ENCODE peak calls at places on chromosome 14, in four cellular contexts. K is mesenchymal stem cell, I is H1, R is IMR-90. S is an unnamed sample.

GRCh38 chr14:98185036-98185435 is 1087.0 kb downstream of the BCL11B start:
- DNase-seq in K (no peak), I (no peak), R (no peak), S (no peak)

GRCh38 chr14:36553650-36554260 is 28.7 kb downstream of the NKX2-8 start:
- DNase-seq in K (peak), I (no peak), R (peak), S (peak)

GRCh38 chr14:31261859-31262739 is 54.5 kb upstream of the HECTD1 start:
- DNase-seq in K (peak), I (no peak), R (peak), S (peak)

GRCh38 chr14:89965839-89966238 is 10.1 kb downstream of the TDP1 start:
- DNase-seq in K (no peak), I (no peak), R (peak), S (no peak)

GRCh38 chr14:68978550-68978911 is 571 bp downstream of the ACTN1 start:
- DNase-seq in K (peak), I (no peak), R (no peak), S (peak)

GRCh38 chr14:28629328-28630004 is 137.1 kb upstream of the FOXG1 start:
- DNase-seq in K (no peak), I (no peak), R (no peak), S (no peak)

GRCh38 chr14:83924259-83924658 is 1605.7 kb upstream of the FLRT2 start:
- DNase-seq in K (no peak), I (no peak), R (no peak), S (no peak)

GRCh38 chr14:95265106-95266094 is 54.3 kb downstream of the CLMN start:
- DNase-seq in K (peak), I (no peak), R (peak), S (no peak)

GRCh38 chr14:30842431-30842830 is 31.9 kb upstream of the COCH start:
- DNase-seq in K (no peak), I (no peak), R (no peak), S (no peak)

GRCh38 chr14:49687942-49688700 is at the start of gene POLE2:
- DNase-seq in K (peak), I (peak), R (peak), S (peak)

GRCh38 chr14:80403036-80403435 is 191.7 kb upstream of the DIO2 start:
- DNase-seq in K (no peak), I (no peak), R (no peak), S (no peak)

GRCh38 chr14:38254565-38255407 is 1.1 kb downstream of the CLEC14A start:
- DNase-seq in K (no peak), I (peak), R (no peak), S (no peak)

GRCh38 chr14:76305474-76305826 is 70.5 kb upstream of the ESRRB start:
- DNase-seq in K (no peak), I (no peak), R (no peak), S (no peak)

GRCh38 chr14:99479160-99479902 is 1.3 kb downstream of the SETD3 start:
- DNase-seq in K (no peak), I (no peak), R (peak), S (no peak)

GRCh38 chr14:83172363-83172762 is 1638.7 kb upstream of the SEL1L start:
- DNase-seq in K (peak), I (no peak), R (peak), S (no peak)

GRCh38 chr14:32332415-32333116 is 3.5 kb downstream of the AKAP6 start:
- DNase-seq in K (no peak), I (no peak), R (no peak), S (no peak)

DNA sequence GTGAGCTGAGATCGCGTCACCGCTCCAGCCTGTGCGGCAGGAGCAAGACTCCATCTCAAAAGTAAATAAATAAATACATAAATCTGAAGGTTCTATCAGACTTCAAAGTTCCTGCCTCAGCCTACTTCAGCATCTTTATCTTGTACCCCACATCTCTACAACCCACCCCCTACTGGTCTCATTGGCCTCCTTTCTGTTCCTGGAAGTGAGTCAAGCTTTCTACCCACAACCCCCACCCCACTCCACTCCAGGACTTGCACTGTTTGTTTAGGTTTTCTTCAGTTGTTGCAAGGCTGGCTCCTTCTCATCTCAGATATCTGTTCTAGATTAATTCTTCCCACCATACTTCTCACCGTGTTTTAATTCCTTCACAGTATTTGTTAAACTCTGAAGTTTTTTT is 714 bp upstream of the PSMC6 start:
- DNase-seq in K (peak), I (no peak), R (peak), S (no peak)
- H2AFZ ChIP-seq in K (no peak), I (peak), R (peak), S (peak)

GRCh38 chr14:73795466-73795865 is 56.2 kb upstream of the PTGR2 start:
- DNase-seq in K (no peak), I (no peak), R (no peak), S (no peak)
- H2AK5ac ChIP-seq in K (peak), I (no peak), R (peak), S (no peak)

DNA sequence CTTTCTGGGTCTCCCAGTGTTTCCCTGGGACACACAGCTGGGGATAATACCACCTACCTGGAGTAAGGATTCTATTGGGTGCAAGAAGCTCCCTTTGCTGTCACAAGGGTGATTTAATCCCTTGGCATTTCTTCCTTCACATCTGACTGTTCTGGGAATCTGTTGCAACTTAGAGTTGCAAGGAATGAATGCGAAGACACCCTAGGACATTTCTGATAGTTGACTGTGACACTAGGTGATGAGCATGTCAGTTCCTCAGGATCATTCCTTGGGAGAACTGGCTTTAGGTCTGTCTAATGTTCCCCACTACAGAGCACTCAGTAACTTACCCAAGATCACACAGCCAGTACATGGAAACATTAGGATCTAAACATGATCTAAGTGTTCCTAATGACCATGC is 593.6 kb downstream of the NRXN3 start:
- DNase-seq in K (no peak), I (no peak), R (no peak), S (no peak)
- H2AFZ ChIP-seq in K (no peak), I (no peak), R (no peak), S (no peak)

DNA sequence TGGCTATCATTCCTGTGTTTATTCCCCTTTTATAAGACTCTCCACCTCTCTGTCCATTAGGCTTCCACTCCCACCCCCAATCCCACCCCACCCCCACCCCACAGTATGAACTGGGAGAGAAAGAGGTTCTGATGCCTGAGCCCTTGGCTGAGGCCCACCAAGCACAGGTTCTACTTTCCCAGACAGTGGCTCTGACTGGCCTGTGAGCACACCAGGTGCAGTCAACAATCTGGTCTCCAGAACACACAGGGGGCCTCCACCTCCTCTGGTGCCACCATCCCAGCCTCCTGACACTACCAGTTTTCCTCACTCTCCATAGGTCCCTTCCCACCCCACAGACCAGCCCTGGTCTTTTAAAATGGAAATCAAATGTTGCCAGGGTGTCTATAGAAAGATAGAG is 9.9 kb upstream of the RNASE1 start:
- DNase-seq in K (no peak), I (no peak), R (no peak), S (no peak)
- H2AK5ac ChIP-seq in K (no peak), I (no peak), R (no peak), S (no peak)

DNA sequence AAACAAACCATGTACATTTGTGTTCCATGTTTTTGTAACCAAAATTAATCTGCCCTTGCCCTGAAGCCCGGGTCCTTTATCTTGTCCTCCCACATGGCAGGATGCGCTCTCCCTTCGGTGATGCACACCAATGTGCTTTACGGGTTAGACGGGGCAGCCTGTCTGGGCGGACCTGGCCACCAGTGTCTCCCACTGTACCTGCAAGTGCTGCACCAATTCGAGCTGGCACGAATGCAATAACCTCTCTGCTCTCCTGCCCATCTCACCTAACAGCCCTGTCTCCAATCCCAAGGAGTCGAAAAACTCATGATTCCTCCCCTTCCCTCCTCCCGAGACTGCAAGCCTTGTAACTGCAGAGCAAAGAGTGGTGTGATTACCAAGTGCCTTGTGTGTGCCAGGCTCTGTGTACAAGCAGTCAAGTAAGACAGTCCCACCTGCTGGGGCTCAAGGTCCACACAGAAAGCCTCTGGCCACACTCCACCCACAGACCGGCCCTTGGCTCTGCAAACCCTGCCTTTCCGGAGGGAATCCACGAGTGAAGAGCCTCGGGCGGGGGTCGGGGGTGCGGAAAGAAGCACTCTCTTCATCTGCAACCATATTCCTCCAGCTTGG is 85.1 kb downstream of the CCDC88C start:
- DNase-seq in K (no peak), I (no peak), R (no peak), S (no peak)
- H2AFZ ChIP-seq in K (no peak), I (no peak), R (no peak), S (no peak)

GRCh38 chr14:74954232-74954946 is 1.0 kb downstream of the PGF start:
- DNase-seq in K (peak), I (no peak), R (no peak), S (no peak)
- H2AK5ac ChIP-seq in K (no peak), I (no peak), R (no peak), S (peak)